ENCODE peak calls at places on chromosomes 7 and 10, in nine cellular contexts. Y, C, V, M, W, O, A, L and X are unnamed samples.

GRCh38 chr7:132739271-132739955 is 163.1 kb upstream of the PLXNA4 start:
- DNase-seq in Y (peak; percentile 61), C (no peak), V (peak; percentile 48), M (peak; percentile 54), W (no peak), O (peak; percentile 99), A (peak; percentile 80), L (no peak), X (no peak)

GRCh38 chr7:1508277-1508758 is 4.1 kb upstream of the INTS1 start:
- DNase-seq in Y (no peak), C (no peak), V (no peak), M (no peak), W (no peak), O (no peak), A (no peak), L (no peak), X (no peak)

GRCh38 chr7:149854611-149855367 is 16.6 kb downstream of the ZNF862 start:
- DNase-seq in Y (no peak), C (peak; percentile 90), V (peak; percentile 71), M (peak; percentile 87), W (no peak), O (peak; percentile 48), A (peak; percentile 17), L (peak; percentile 71), X (peak; percentile 83)

GRCh38 chr10:8183241-8183704 is 128.8 kb downstream of the GATA3 start:
- DNase-seq in Y (no peak), C (no peak), V (no peak), M (peak; percentile 28), W (no peak), O (peak; percentile 87), A (peak; percentile 13), L (no peak), X (no peak)

GRCh38 chr7:1698221-1698620 is 28.1 kb downstream of the ELFN1 start:
- DNase-seq in Y (no peak), C (no peak), V (no peak), M (no peak), W (no peak), O (no peak), A (no peak), L (no peak), X (peak; percentile 18)

GRCh38 chr7:92586403-92586802 is 3.8 kb downstream of the FAM133B start:
- DNase-seq in Y (no peak), C (no peak), V (no peak), M (peak; percentile 12), W (no peak), O (peak; percentile 29), A (no peak), L (no peak), X (no peak)

GRCh38 chr10:28130267-28130666 is 131.4 kb upstream of the ODAD2 start:
- DNase-seq in Y (peak; percentile 24), C (no peak), V (no peak), M (peak; percentile 38), W (no peak), O (peak; percentile 82), A (peak; percentile 68), L (no peak), X (no peak)

GRCh38 chr10:74598891-74599566 is 227.4 kb upstream of the KAT6B start:
- DNase-seq in Y (no peak), C (no peak), V (no peak), M (no peak), W (no peak), O (peak; percentile 14), A (peak; percentile 74), L (no peak), X (no peak)

GRCh38 chr7:136513744-136514143 is 354.7 kb upstream of the CHRM2 start:
- DNase-seq in Y (no peak), C (no peak), V (no peak), M (no peak), W (no peak), O (no peak), A (no peak), L (no peak), X (no peak)

GRCh38 chr10:97777148-97777547 is 5.3 kb upstream of the SFRP5 start:
- DNase-seq in Y (no peak), C (no peak), V (no peak), M (no peak), W (no peak), O (no peak), A (no peak), L (no peak), X (no peak)

GRCh38 chr7:155206286-155207020 is 91.2 kb upstream of the INSIG1 start:
- DNase-seq in Y (peak; percentile 38), C (peak; percentile 34), V (peak; percentile 89), M (peak; percentile 83), W (no peak), O (peak; percentile 90), A (peak; percentile 69), L (peak; percentile 39), X (no peak)
- H3K27ac ChIP-seq in Y (peak overlapping the region; percentile 82), C (peak overlapping the region; percentile 84), V (peak overlapping the region; percentile 61), M (peak overlapping the region; percentile 27), W (peak overlapping the region; percentile 40), O (peak overlapping the region; percentile 100), A (peak overlapping the region; percentile 97), L (peak overlapping the region; percentile 67), X (no peak overlapping the region)

GRCh38 chr7:135389971-135390370 is 119.9 kb downstream of the CNOT4 start:
- DNase-seq in Y (no peak), C (no peak), V (peak; percentile 5), M (no peak), W (no peak), O (no peak), A (no peak), L (no peak), X (no peak)
- H3K27ac ChIP-seq in Y (no peak overlapping the region), C (no peak overlapping the region), V (no peak overlapping the region), M (no peak overlapping the region), W (no peak overlapping the region), O (no peak overlapping the region), A (no peak overlapping the region), L (no peak overlapping the region), X (no peak overlapping the region)

GRCh38 chr7:101486764-101487458 is 124.2 kb downstream of the COL26A1 start:
- DNase-seq in Y (no peak), C (no peak), V (no peak), M (no peak), W (no peak), O (no peak), A (no peak), L (no peak), X (peak; percentile 67)

GRCh38 chr7:101488826-101489572 is 126.3 kb downstream of the COL26A1 start:
- DNase-seq in Y (no peak), C (no peak), V (no peak), M (no peak), W (no peak), O (no peak), A (peak; percentile 63), L (peak; percentile 36), X (no peak)

GRCh38 chr7:101487753-101488152 is 125.1 kb downstream of the COL26A1 start:
- DNase-seq in Y (no peak), C (no peak), V (no peak), M (no peak), W (no peak), O (no peak), A (no peak), L (no peak), X (no peak)

DNA sequence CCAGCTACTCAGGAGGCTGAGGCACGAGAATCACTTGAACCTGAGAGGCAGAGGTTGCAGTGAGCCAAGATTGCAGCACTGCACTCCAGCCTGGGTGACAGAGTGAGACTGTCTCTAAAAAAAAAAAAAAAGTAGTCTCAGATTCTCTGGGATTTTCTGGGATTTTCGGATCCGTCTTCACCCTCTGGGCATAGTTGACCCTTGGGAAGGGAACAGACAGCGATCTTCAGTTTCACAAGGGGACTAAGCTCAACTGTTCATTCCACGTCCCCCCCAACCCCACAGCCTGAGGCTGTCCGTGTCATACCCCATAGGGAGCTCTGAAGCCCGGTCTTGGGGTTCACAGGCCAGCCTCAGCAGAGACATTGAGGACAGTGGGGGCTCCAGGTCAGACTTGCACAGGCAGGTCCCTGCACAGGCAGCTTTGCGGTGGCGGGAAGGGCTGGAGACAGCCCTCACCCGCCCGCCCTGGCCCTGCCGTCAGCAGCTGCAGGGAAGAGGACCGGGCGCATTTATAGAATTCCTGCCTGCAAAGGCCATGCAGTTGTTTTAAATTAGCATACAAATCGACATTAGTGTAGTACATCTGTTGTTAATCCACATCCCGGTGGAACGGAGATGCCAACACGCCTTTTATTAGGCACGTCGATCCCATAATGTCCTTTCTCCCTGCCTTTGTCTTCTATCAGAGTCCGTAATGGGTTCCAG is 123.5 kb downstream of the COL26A1 start:
- DNase-seq in Y (no peak), C (no peak), V (no peak), M (peak; percentile 31), W (no peak), O (peak; percentile 7), A (no peak), L (no peak), X (peak; percentile 85)
- H3K27ac ChIP-seq in Y (no peak overlapping the region), C (no peak overlapping the region), V (no peak overlapping the region), M (no peak overlapping the region), W (no peak overlapping the region), O (no peak overlapping the region), A (no peak overlapping the region), L (no peak overlapping the region), X (peak overlapping the region; percentile 28)

GRCh38 chr10:126468876-126469643 is 80.8 kb upstream of the ADAM12 start:
- DNase-seq in Y (no peak), C (no peak), V (no peak), M (no peak), W (no peak), O (peak; percentile 74), A (no peak), L (no peak), X (no peak)
- H3K27ac ChIP-seq in Y (no peak overlapping the region), C (no peak overlapping the region), V (no peak overlapping the region), M (no peak overlapping the region), W (no peak overlapping the region), O (no peak overlapping the region), A (no peak overlapping the region), L (no peak overlapping the region), X (no peak overlapping the region)

DNA sequence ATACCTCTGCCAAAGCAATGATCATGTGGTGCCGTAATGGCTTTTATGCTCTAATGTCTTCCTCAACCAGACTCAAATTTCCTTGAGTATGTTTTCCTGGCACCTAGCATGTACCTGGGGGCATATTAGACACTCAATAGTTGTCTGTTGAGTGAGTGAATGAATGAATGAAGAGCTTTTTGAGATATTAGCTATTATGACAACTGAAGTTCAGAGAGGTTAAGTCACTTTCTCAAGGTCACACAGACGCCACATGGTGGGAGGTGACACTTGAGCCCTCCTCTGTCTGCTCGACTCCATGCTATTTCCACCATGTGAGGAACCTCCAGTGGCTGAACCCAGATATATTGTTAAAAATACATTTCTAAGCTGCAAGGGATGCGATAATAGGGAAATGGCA is 132.1 kb downstream of the PRPF18 start:
- DNase-seq in Y (no peak), C (no peak), V (no peak), M (no peak), W (no peak), O (no peak), A (no peak), L (no peak), X (no peak)
- H3K27ac ChIP-seq in Y (peak overlapping the region; percentile 89), C (peak overlapping the region; percentile 84), V (peak overlapping the region; percentile 85), M (no peak overlapping the region), W (no peak overlapping the region), O (peak overlapping the region; percentile 45), A (no peak overlapping the region), L (peak overlapping the region; percentile 69), X (no peak overlapping the region)

GRCh38 chr10:70461397-70462348 is 16.9 kb upstream of the PALD1 start:
- DNase-seq in Y (peak; percentile 8), C (peak; percentile 59), V (peak; percentile 56), M (peak; percentile 59), W (no peak), O (peak; percentile 23), A (peak; percentile 89), L (peak; percentile 52), X (peak; percentile 75)
- H3K27ac ChIP-seq in Y (no peak overlapping the region), C (peak overlapping the region; percentile 2), V (peak overlapping the region; percentile 25), M (no peak overlapping the region), W (no peak overlapping the region), O (no peak overlapping the region), A (no peak overlapping the region), L (no peak overlapping the region), X (no peak overlapping the region)